ENCODE peak calls at places on chromosomes 11 and 22, in five cellular contexts. One of them, this sample, is unnamed.

GRCh38 chr11:134019500-134019899 is 49.4 kb upstream of the JAM3 start:
- DNase-seq in A549: no peak
- DNase-seq in HCT116: no peak
- DNase-seq in uterus: no peak
- DNase-seq in NB4: peak; percentile 45
- DNase-seq in this sample: no peak

GRCh38 chr22:30183861-30184278 is 62.7 kb downstream of the LIF start:
- DNase-seq in A549: no peak
- DNase-seq in HCT116: no peak
- DNase-seq in uterus: no peak
- DNase-seq in NB4: peak; percentile 52
- DNase-seq in this sample: no peak

GRCh38 chr11:124676386-124676785 is 2.7 kb downstream of the SPA17 start:
- DNase-seq in A549: no peak
- DNase-seq in HCT116: no peak
- DNase-seq in uterus: no peak
- DNase-seq in NB4: no peak
- DNase-seq in this sample: no peak

GRCh38 chr22:25346859-25347751 is 127.7 kb downstream of the CRYBB2 start:
- DNase-seq in A549: no peak
- DNase-seq in HCT116: no peak
- DNase-seq in uterus: no peak
- DNase-seq in NB4: no peak
- DNase-seq in this sample: peak; percentile 67

GRCh38 chr11:102491969-102492368 is 38.6 kb downstream of the MMP7 start:
- DNase-seq in A549: no peak
- DNase-seq in HCT116: no peak
- DNase-seq in uterus: no peak
- DNase-seq in NB4: no peak
- DNase-seq in this sample: no peak

GRCh38 chr22:19121631-19122142 is 525 bp downstream of the DGCR2 start:
- DNase-seq in A549: peak; percentile 15
- DNase-seq in HCT116: no peak
- DNase-seq in uterus: peak; percentile 42
- DNase-seq in NB4: peak; percentile 69
- DNase-seq in this sample: peak; percentile 90

GRCh38 chr22:25419247-25420113 is 145.0 kb upstream of the GRK3 start:
- DNase-seq in A549: no peak
- DNase-seq in HCT116: no peak
- DNase-seq in uterus: no peak
- DNase-seq in NB4: peak; percentile 83
- DNase-seq in this sample: no peak

GRCh38 chr11:124934862-124935547 is 842 bp downstream of the HEPACAM start:
- DNase-seq in A549: no peak
- DNase-seq in HCT116: no peak
- DNase-seq in uterus: no peak
- DNase-seq in NB4: no peak
- DNase-seq in this sample: no peak

GRCh38 chr11:41201156-41201555 is 258.3 kb downstream of the LRRC4C start:
- DNase-seq in A549: no peak
- DNase-seq in HCT116: no peak
- DNase-seq in uterus: no peak
- DNase-seq in NB4: peak; percentile 50
- DNase-seq in this sample: no peak

GRCh38 chr11:68212421-68213134 is 518 bp downstream of the KMT5B start:
- DNase-seq in A549: peak; percentile 76
- DNase-seq in HCT116: peak; percentile 37
- DNase-seq in uterus: peak; percentile 74
- DNase-seq in NB4: peak; percentile 86
- DNase-seq in this sample: peak; percentile 54

GRCh38 chr11:84129961-84130576 is 843.9 kb upstream of the CCDC90B start:
- DNase-seq in A549: no peak
- DNase-seq in HCT116: no peak
- DNase-seq in uterus: no peak
- DNase-seq in NB4: no peak
- DNase-seq in this sample: no peak

GRCh38 chr22:45667486-45667885 is 4.1 kb upstream of the ATXN10 start:
- DNase-seq in A549: no peak
- DNase-seq in HCT116: no peak
- DNase-seq in uterus: no peak
- DNase-seq in NB4: no peak
- DNase-seq in this sample: no peak

GRCh38 chr11:35015621-35016387 is 99.4 kb downstream of the PDHX start:
- DNase-seq in A549: no peak
- DNase-seq in HCT116: no peak
- DNase-seq in uterus: no peak
- DNase-seq in NB4: no peak
- DNase-seq in this sample: no peak

GRCh38 chr11:16280256-16280682 is 76.1 kb downstream of the SOX6 start:
- DNase-seq in A549: no peak
- DNase-seq in HCT116: no peak
- DNase-seq in uterus: no peak
- DNase-seq in NB4: no peak
- DNase-seq in this sample: peak; percentile 63

GRCh38 chr22:50531546-50532352 is 1.9 kb upstream of the TYMP start:
- DNase-seq in A549: no peak
- DNase-seq in HCT116: no peak
- DNase-seq in uterus: peak; percentile 66
- DNase-seq in NB4: peak; percentile 77
- DNase-seq in this sample: peak; percentile 76

GRCh38 chr22:23075050-23075449 is 4.7 kb downstream of the GNAZ start:
- DNase-seq in A549: no peak
- DNase-seq in HCT116: no peak
- DNase-seq in uterus: no peak
- DNase-seq in NB4: no peak
- DNase-seq in this sample: no peak

GRCh38 chr11:32231909-32232493 is 141.1 kb downstream of the RCN1 start:
- DNase-seq in A549: peak; percentile 35
- DNase-seq in HCT116: peak; percentile 36
- DNase-seq in uterus: no peak
- DNase-seq in NB4: peak; percentile 51
- DNase-seq in this sample: no peak

GRCh38 chr11:45079943-45080719 is 66.3 kb upstream of the PRDM11 start:
- DNase-seq in A549: no peak
- DNase-seq in HCT116: no peak
- DNase-seq in uterus: no peak
- DNase-seq in NB4: peak; percentile 93
- DNase-seq in this sample: no peak

GRCh38 chr22:23075525-23076216 is 5.4 kb downstream of the GNAZ start:
- DNase-seq in A549: no peak
- DNase-seq in HCT116: no peak
- DNase-seq in uterus: no peak
- DNase-seq in NB4: no peak
- DNase-seq in this sample: no peak

GRCh38 chr11:27423125-27423524 is 49.5 kb downstream of the LGR4 start:
- DNase-seq in A549: no peak
- DNase-seq in HCT116: no peak
- DNase-seq in uterus: peak; percentile 26
- DNase-seq in NB4: peak; percentile 96
- DNase-seq in this sample: peak; percentile 94

GRCh38 chr22:18108187-18108586 is 2.4 kb upstream of the TUBA8 start:
- DNase-seq in A549: no peak
- DNase-seq in HCT116: no peak
- DNase-seq in uterus: no peak
- DNase-seq in NB4: no peak
- DNase-seq in this sample: no peak

GRCh38 chr22:32430352-32430751 is 18.3 kb upstream of the RTCB start:
- DNase-seq in A549: no peak
- DNase-seq in HCT116: no peak
- DNase-seq in uterus: no peak
- DNase-seq in NB4: no peak
- DNase-seq in this sample: no peak

GRCh38 chr11:71490044-71490730 is 36.9 kb upstream of the KRTAP5-7 start:
- DNase-seq in A549: no peak
- DNase-seq in HCT116: no peak
- DNase-seq in uterus: peak; percentile 8
- DNase-seq in NB4: no peak
- DNase-seq in this sample: no peak

GRCh38 chr11:33724644-33725035 is 11.6 kb downstream of the CD59 start:
- DNase-seq in A549: no peak
- DNase-seq in HCT116: no peak
- DNase-seq in uterus: no peak
- DNase-seq in NB4: no peak
- DNase-seq in this sample: peak; percentile 92

GRCh38 chr11:86115542-86116385 is 46.9 kb upstream of the PICALM start:
- DNase-seq in A549: peak; percentile 40
- DNase-seq in HCT116: no peak
- DNase-seq in uterus: no peak
- DNase-seq in NB4: no peak
- DNase-seq in this sample: no peak

GRCh38 chr22:30667486-30668305 is at the start of gene DUSP18:
- DNase-seq in A549: peak; percentile 93
- DNase-seq in HCT116: peak; percentile 81
- DNase-seq in uterus: peak; percentile 96
- DNase-seq in NB4: peak; percentile 89
- DNase-seq in this sample: peak; percentile 99

GRCh38 chr22:30667092-30667485 is 586 bp downstream of the DUSP18 start:
- DNase-seq in A549: no peak
- DNase-seq in HCT116: peak; percentile 3
- DNase-seq in uterus: no peak
- DNase-seq in NB4: peak; percentile 11
- DNase-seq in this sample: no peak

GRCh38 chr11:120236169-120237107 is 3.5 kb upstream of the POU2F3 start:
- DNase-seq in A549: no peak
- DNase-seq in HCT116: peak; percentile 37
- DNase-seq in uterus: no peak
- DNase-seq in NB4: peak; percentile 62
- DNase-seq in this sample: no peak

GRCh38 chr11:19403196-19403895 is 162.6 kb upstream of the E2F8 start:
- DNase-seq in A549: no peak
- DNase-seq in HCT116: no peak
- DNase-seq in uterus: no peak
- DNase-seq in NB4: no peak
- DNase-seq in this sample: no peak

DNA sequence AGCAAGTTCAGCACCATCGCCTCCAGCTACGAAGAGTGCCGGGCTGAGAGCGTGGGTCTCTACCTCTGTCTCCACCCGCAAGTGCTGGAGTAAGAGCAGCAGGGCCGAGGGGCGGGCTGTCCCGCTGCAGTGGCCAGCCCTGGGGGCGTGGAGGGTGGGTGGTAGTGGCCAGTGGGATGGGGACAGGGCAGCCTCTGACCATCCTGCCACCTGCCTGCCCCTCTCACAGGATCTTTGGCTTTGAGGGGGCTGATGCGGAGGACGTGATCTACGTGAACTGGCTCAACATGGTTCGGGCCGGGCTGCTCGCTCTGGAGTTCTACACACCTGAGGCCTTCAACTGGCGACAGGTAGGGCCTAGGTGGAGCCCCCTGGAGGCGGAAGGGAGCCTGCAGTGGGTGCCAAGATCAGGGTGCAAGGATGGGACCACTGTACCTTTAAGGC is 15.0 kb upstream of the BBS1 start:
- DNase-seq in A549: no peak
- DNase-seq in HCT116: no peak
- DNase-seq in uterus: no peak
- DNase-seq in NB4: no peak
- DNase-seq in this sample: no peak
- H3K4me3 ChIP-seq in A549: no peak overlapping the region
- H3K4me3 ChIP-seq in HCT116: no peak overlapping the region
- H3K4me3 ChIP-seq in uterus: no peak overlapping the region
- H3K4me3 ChIP-seq in NB4: no peak overlapping the region
- H3K4me3 ChIP-seq in this sample: no peak overlapping the region

GRCh38 chr11:65726660-65727059 is 6.1 kb upstream of the RNASEH2C start:
- DNase-seq in A549: no peak
- DNase-seq in HCT116: no peak
- DNase-seq in uterus: no peak
- DNase-seq in NB4: peak; percentile 16
- DNase-seq in this sample: no peak
- TF ChIP-seq CTCF in A549: peak; percentile 8
- TF ChIP-seq CTCF in HCT116: peak; percentile 22
- TF ChIP-seq CTCF in uterus: no peak
- TF ChIP-seq CTCF in NB4: peak; percentile 16
- TF ChIP-seq CTCF in this sample: no peak

DNA sequence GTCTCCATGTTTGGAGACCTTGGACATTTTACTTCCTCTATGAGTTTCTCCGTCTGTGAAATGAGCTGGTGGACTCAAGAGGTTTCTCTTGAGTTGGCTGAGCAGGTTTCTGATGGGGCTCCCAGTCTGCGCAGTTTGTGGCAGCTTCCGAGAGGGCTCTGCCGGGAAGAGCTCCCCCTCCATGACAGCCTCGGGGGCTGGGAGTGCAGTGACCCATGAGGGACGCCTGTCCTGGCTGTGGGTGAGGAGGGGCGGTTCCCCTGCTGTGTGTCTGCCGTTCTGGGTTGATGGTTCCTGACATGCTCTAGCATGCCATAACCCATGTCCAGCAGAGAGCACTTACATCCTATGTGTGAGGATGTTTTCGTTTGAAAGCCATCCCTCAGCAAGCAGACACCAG is 14.8 kb downstream of the CSF2RB start:
- DNase-seq in A549: no peak
- DNase-seq in HCT116: no peak
- DNase-seq in uterus: no peak
- DNase-seq in NB4: no peak
- DNase-seq in this sample: no peak
- TF ChIP-seq POLR2A in A549: no peak
- TF ChIP-seq POLR2A in HCT116: no peak
- TF ChIP-seq POLR2A in uterus: no peak
- TF ChIP-seq POLR2A in NB4: no peak
- TF ChIP-seq POLR2A in this sample: no peak

GRCh38 chr11:61752117-61752924 is at the start of gene MYRF:
- DNase-seq in A549: peak; percentile 50
- DNase-seq in HCT116: no peak
- DNase-seq in uterus: peak; percentile 70
- DNase-seq in NB4: peak; percentile 53
- DNase-seq in this sample: peak; percentile 89
- H3K4me3 ChIP-seq in A549: peak within 1 kb of the TSS; percentile 92
- H3K4me3 ChIP-seq in HCT116: peak within 1 kb of the TSS; percentile 63
- H3K4me3 ChIP-seq in uterus: peak within 1 kb of the TSS; percentile 46
- H3K4me3 ChIP-seq in NB4: no peak within 1 kb of the TSS
- H3K4me3 ChIP-seq in this sample: no peak within 1 kb of the TSS